ENCODE peak calls at places on chromosomes 2 and 18, in seven cellular contexts. P is D341Med; K is naive B cell; G is activated CD4-positive, CD25-positive, alpha-beta regulatory T cell treated with anti-CD3 and anti-CD28 coated beads, Interleukin-2, amount 50 U/mL, for 72 hours; M is 8988T; F is activated CD4-positive, alpha-beta T cell treated with anti-CD3 and anti-CD28 coated beads for 4 hours; E is non-pigmented ciliary epithelial cell. U is an unnamed sample.
A peak's percentile ranks its signal among the peaks of the same experiment; 100 is the strongest.

GRCh38 chr2:98868548-98869271 is 67.3 kb downstream of the CRACDL start:
- DNase-seq in P (no peak), K (no peak), G (no peak), M (no peak), F (no peak), E (no peak), U (no peak)

GRCh38 chr2:100283724-100284501 is 38.4 kb downstream of the LONRF2 start:
- DNase-seq in P (no peak), K (no peak), G (no peak), M (no peak), F (no peak), E (no peak), U (no peak)

GRCh38 chr2:6955523-6956136 is 38.4 kb downstream of the RNF144A start:
- DNase-seq in P (no peak), K (no peak), G (no peak), M (no peak), F (no peak), E (no peak), U (no peak)

GRCh38 chr2:52732849-52733395 is 1034.7 kb upstream of the CHAC2 start:
- DNase-seq in P (no peak), K (no peak), G (no peak), M (no peak), F (no peak), E (no peak), U (no peak)

GRCh38 chr2:241324775-241325174 is 9.1 kb downstream of the SEPTIN2 start:
- DNase-seq in P (no peak), K (peak; percentile 29), G (no peak), M (no peak), F (no peak), E (no peak), U (no peak)

GRCh38 chr2:176817061-176817565 is 395.5 kb upstream of the HNRNPA3 start:
- DNase-seq in P (peak; percentile 77), K (no peak), G (no peak), M (peak; percentile 32), F (no peak), E (no peak), U (no peak)

GRCh38 chr2:101012706-101013181 is 10.7 kb downstream of the RPL31 start:
- DNase-seq in P (peak; percentile 47), K (peak; percentile 15), G (no peak), M (no peak), F (peak; percentile 51), E (no peak), U (peak; percentile 19)

GRCh38 chr2:226760412-226761194 is 39.0 kb downstream of the IRS1 start:
- DNase-seq in P (peak; percentile 29), K (no peak), G (no peak), M (peak; percentile 37), F (no peak), E (peak; percentile 87), U (no peak)

GRCh38 chr2:207629553-207629952 is 4.4 kb upstream of the METTL21A start:
- DNase-seq in P (no peak), K (no peak), G (no peak), M (no peak), F (no peak), E (no peak), U (no peak)

GRCh38 chr2:149169653-149170052 is 131.2 kb downstream of the LYPD6B start:
- DNase-seq in P (no peak), K (no peak), G (no peak), M (no peak), F (no peak), E (no peak), U (no peak)

GRCh38 chr2:218465987-218466633 is 47.2 kb downstream of the VIL1 start:
- DNase-seq in P (no peak), K (no peak), G (no peak), M (no peak), F (no peak), E (no peak), U (no peak)

GRCh38 chr2:191675807-191676667 is 1.9 kb upstream of the NABP1 start:
- DNase-seq in P (no peak), K (peak; percentile 90), G (peak; percentile 39), M (no peak), F (peak; percentile 67), E (no peak), U (peak; percentile 65)

GRCh38 chr2:191499874-191500565 is 177.9 kb upstream of the NABP1 start:
- DNase-seq in P (no peak), K (no peak), G (no peak), M (no peak), F (no peak), E (no peak), U (no peak)

GRCh38 chr2:199471443-199472057 is 13.8 kb upstream of the SATB2 start:
- DNase-seq in P (peak; percentile 89), K (no peak), G (no peak), M (peak; percentile 81), F (no peak), E (no peak), U (no peak)

GRCh38 chr2:207142461-207142860 is 23.3 kb downstream of the KLF7 start:
- DNase-seq in P (no peak), K (peak; percentile 42), G (no peak), M (no peak), F (no peak), E (no peak), U (no peak)

GRCh38 chr2:112916145-112916571 is 5.2 kb downstream of the IL37 start:
- DNase-seq in P (no peak), K (no peak), G (no peak), M (no peak), F (no peak), E (no peak), U (peak; percentile 19)

GRCh38 chr2:219511547-219512325 is 2.5 kb upstream of the ASIC4 start:
- DNase-seq in P (peak; percentile 79), K (no peak), G (no peak), M (no peak), F (no peak), E (no peak), U (no peak)

GRCh38 chr2:223058952-223059716 is 7.1 kb downstream of the KCNE4 start:
- DNase-seq in P (no peak), K (no peak), G (no peak), M (no peak), F (no peak), E (no peak), U (no peak)

GRCh38 chr18:6482198-6482977 is 67.7 kb upstream of the L3MBTL4 start:
- DNase-seq in P (peak; percentile 86), K (peak; percentile 17), G (no peak), M (peak; percentile 77), F (no peak), E (no peak), U (no peak)

U was measured in activated T-helper 1 cell treated with anti-CD3 and anti-CD28 coated beads, Interleukin-12 subunit alpha, Interleukin-12 subunit beta, Interleukin-2, Interleukin-4 antibody, amounts not matched to agents 30 ng/mL and 10 ng/mL and 1 ng/mL, durations not matched to agents 14 hours and 24 hours and 36 hours.